ENCODE peak calls at places on chromosomes 4 and X, in five cellular contexts. M, B, K, G and W are unnamed samples.

GRCh38 chrX:22541926-22542325 is 269.2 kb downstream of the CBLL2 start:
- DNase-seq in B (no peak), G (no peak), M (no peak), K (peak), W (no peak)

GRCh38 chr4:52861171-52861873 is 795 bp upstream of the RASL11B start:
- DNase-seq in K (no peak), M (no peak), G (no peak), B (no peak), W (no peak)

GRCh38 chr4:1082215-1083182 is 30.9 kb downstream of the RNF212 start:
- DNase-seq in B (no peak), G (peak), K (peak), M (no peak), W (no peak)

GRCh38 chr4:65416875-65417274 is 253.4 kb downstream of the EPHA5 start:
- DNase-seq in G (no peak), M (peak), B (no peak), K (peak), W (no peak)

GRCh38 chrX:136671006-136671610 is 23.1 kb downstream of the CD40LG start:
- DNase-seq in K (no peak), M (no peak), B (no peak), G (no peak), W (no peak)

GRCh38 chrX:71493111-71493613 is 39.7 kb upstream of the OGT start:
- DNase-seq in G (peak), B (peak), K (no peak), M (no peak), W (no peak)

GRCh38 chrX:71365876-71366673 is at the start of gene TAF1:
- DNase-seq in M (peak), B (peak), G (peak), K (peak), W (peak)

GRCh38 chr4:39937683-39938268 is 39.9 kb downstream of the PDS5A start:
- DNase-seq in B (no peak), K (no peak), G (peak), M (no peak), W (no peak)

GRCh38 chrX:39000802-39001201 is 199.5 kb downstream of the MID1IP1 start:
- DNase-seq in G (peak), K (peak), M (no peak), B (peak), W (no peak)

GRCh38 chrX:47218920-47219815 is 687 bp downstream of the CDK16 start:
- DNase-seq in B (peak), K (no peak), G (no peak), M (peak), W (peak)

GRCh38 chr4:112519689-112520597 is 4.0 kb upstream of the NEUROG2 start:
- DNase-seq in M (no peak), G (no peak), K (no peak), B (peak), W (no peak)

GRCh38 chrX:151448509-151448908 is 51.5 kb downstream of the VMA21 start:
- DNase-seq in G (no peak), B (no peak), M (no peak), K (no peak), W (no peak)

GRCh38 chr4:83329521-83330105 is 5.0 kb downstream of the HPSE start:
- DNase-seq in B (no peak), G (peak), K (peak), M (no peak), W (no peak)

GRCh38 chrX:49029876-49030275 is 13.3 kb downstream of the TFE3 start:
- DNase-seq in M (no peak), B (no peak), G (peak), K (peak), W (no peak)

GRCh38 chrX:24607616-24608015 is 39.5 kb downstream of the PCYT1B start:
- DNase-seq in M (no peak), K (no peak), B (no peak), G (no peak), W (no peak)

GRCh38 chrX:85980286-85980685 is 67.1 kb downstream of the CHM start:
- DNase-seq in M (no peak), K (no peak), B (no peak), G (no peak), W (no peak)

GRCh38 chrX:71533850-71534515 is 1.1 kb downstream of the OGT start:
- DNase-seq in B (peak), G (peak), M (peak), K (peak), W (peak)

GRCh38 chr4:66178901-66179300 is 508.6 kb upstream of the EPHA5 start:
- DNase-seq in M (no peak), B (no peak), G (peak), K (peak), W (no peak)

GRCh38 chr4:84968936-84969335 is 2.4 kb upstream of the WDFY3 start:
- DNase-seq in G (no peak), B (no peak), M (no peak), K (no peak), W (no peak)

GRCh38 chr4:176791591-176792347 is 953 bp downstream of the VEGFC start:
- DNase-seq in B (no peak), M (peak), G (peak), K (peak), W (no peak)

GRCh38 chr4:8115916-8116315 is 42.7 kb downstream of the ABLIM2 start:
- DNase-seq in B (no peak), G (no peak), M (no peak), K (no peak), W (no peak)

GRCh38 chr4:153028535-153028934 is 92.4 kb downstream of the FHDC1 start:
- DNase-seq in G (no peak), B (no peak), M (no peak), K (no peak), W (no peak)

GRCh38 chr4:150569384-150569987 is 12.5 kb upstream of the MAB21L2 start:
- DNase-seq in M (no peak), G (no peak), B (no peak), K (peak), W (no peak)

GRCh38 chr4:3784469-3785291 is 18.5 kb downstream of the ADRA2C start:
- DNase-seq in G (peak), B (no peak), K (no peak), M (no peak), W (no peak)

GRCh38 chrX:155334486-155335316 is at the start of gene CLIC2:
- DNase-seq in M (no peak), G (peak), B (peak), K (peak), W (no peak)

GRCh38 chr4:156388826-156389225 is 435.2 kb upstream of the CTSO start:
- DNase-seq in G (peak), B (no peak), K (peak), M (no peak), W (no peak)

GRCh38 chrX:152824841-152825374 is 5.6 kb downstream of the CETN2 start:
- DNase-seq in B (no peak), G (peak), M (no peak), K (peak), W (no peak)

GRCh38 chr4:102781570-102781969 is 20.8 kb upstream of the MANBA start:
- DNase-seq in K (no peak), M (no peak), G (no peak), B (no peak), W (no peak)

GRCh38 chrX:31449975-31450374 is 378.1 kb upstream of the FTHL17 start:
- DNase-seq in B (no peak), M (no peak), K (no peak), G (peak), W (no peak)

GRCh38 chr4:185915271-185915670 is 103.3 kb upstream of the SORBS2 start:
- DNase-seq in G (no peak), B (no peak), M (no peak), K (no peak), W (no peak)

GRCh38 chr4:112514449-112515277 is 1.3 kb downstream of the NEUROG2 start:
- DNase-seq in G (no peak), B (peak), M (no peak), K (no peak), W (no peak)

GRCh38 chrX:130071611-130072349 is 38.5 kb downstream of the ELF4 start:
- DNase-seq in M (no peak), K (no peak), B (peak), G (no peak), W (no peak)

GRCh38 chr4:13108096-13108495 is 376.0 kb downstream of the RAB28 start:
- DNase-seq in K (no peak), G (no peak), B (no peak), M (no peak), W (no peak)

GRCh38 chrX:33195698-33196097 is 15.7 kb downstream of the DMD start:
- DNase-seq in B (no peak), G (peak), K (no peak), M (no peak), W (no peak)

GRCh38 chr4:88533088-88533790 is 9.7 kb upstream of the PYURF start:
- DNase-seq in M (peak), G (peak), B (no peak), K (peak), W (no peak)